ENCODE peak calls at places on chromosomes 11 and 22, in four cellular contexts. S is activated CD8-positive, alpha-beta T cell treated with anti-CD3 and anti-CD28 coated beads for 36 hours; D is sigmoid colon; T is fibroblast of lung. G is an unnamed sample.

GRCh38 chr11:17719940-17720795 is 797 bp downstream of the MYOD1 start:
- DNase-seq in S (no peak), D (no peak), T (no peak), G (peak)

GRCh38 chr11:92554662-92555061 is 330.0 kb downstream of the FAT3 start:
- DNase-seq in S (no peak), D (no peak), T (no peak), G (no peak)

GRCh38 chr22:24553597-24554315 is 1.2 kb downstream of the GUCD1 start:
- DNase-seq in S (no peak), D (peak), T (no peak), G (no peak)

GRCh38 chr11:93542753-93543246 is 391 bp downstream of the SMCO4 start:
- DNase-seq in S (no peak), D (peak), T (no peak), G (no peak)

GRCh38 chr11:113173023-113173594 is 141.3 kb upstream of the TTC12 start:
- DNase-seq in S (no peak), D (no peak), T (no peak), G (no peak)

GRCh38 chr22:30728829-30729228 is 34.2 kb downstream of the OSBP2 start:
- DNase-seq in S (no peak), D (no peak), T (no peak), G (no peak)

GRCh38 chr11:9260182-9261146 is 4.7 kb downstream of the DENND5A start:
- DNase-seq in S (peak), D (no peak), T (no peak), G (no peak)

GRCh38 chr11:64572143-64572542 is 18.9 kb upstream of the SLC22A12 start:
- DNase-seq in S (no peak), D (no peak), T (no peak), G (no peak)

GRCh38 chr11:20004856-20005255 is 155.4 kb downstream of the DBX1 start:
- DNase-seq in S (no peak), D (no peak), T (no peak), G (no peak)

GRCh38 chr11:62014158-62014476 is 46.7 kb upstream of the FTH1 start:
- DNase-seq in S (no peak), D (no peak), T (no peak), G (no peak)

GRCh38 chr11:62010935-62011528 is 43.6 kb upstream of the FTH1 start:
- DNase-seq in S (no peak), D (no peak), T (no peak), G (no peak)

GRCh38 chr11:62011881-62012280 is 44.4 kb upstream of the FTH1 start:
- DNase-seq in S (no peak), D (no peak), T (no peak), G (no peak)

GRCh38 chr11:62013266-62014157 is 46.1 kb upstream of the FTH1 start:
- DNase-seq in S (no peak), D (no peak), T (no peak), G (no peak)

GRCh38 chr11:62012451-62013265 is 45.2 kb upstream of the FTH1 start:
- DNase-seq in S (no peak), D (no peak), T (peak), G (no peak)
- TF ChIP-seq CTCF in S (no peak), D (no peak), T (no peak), G (no peak)

GRCh38 chr11:61707574-61707973 is 27.4 kb downstream of the DAGLA start:
- DNase-seq in S (no peak), D (no peak), T (no peak), G (no peak)

GRCh38 chr11:61709572-61709971 is 29.4 kb downstream of the DAGLA start:
- DNase-seq in S (no peak), D (no peak), T (no peak), G (no peak)

GRCh38 chr11:61711037-61711436 is 30.8 kb downstream of the DAGLA start:
- DNase-seq in S (no peak), D (no peak), T (no peak), G (no peak)

GRCh38 chr11:61711493-61711892 is 31.3 kb downstream of the DAGLA start:
- DNase-seq in S (no peak), D (no peak), T (no peak), G (no peak)

GRCh38 chr11:61709110-61709509 is 28.9 kb downstream of the DAGLA start:
- DNase-seq in S (no peak), D (no peak), T (no peak), G (no peak)
- TF ChIP-seq CTCF in S (no peak), D (no peak), T (no peak), G (no peak)

GRCh38 chr11:39724404-39724803 is 1735.0 kb downstream of the LRRC4C start:
- DNase-seq in S (no peak), D (no peak), T (no peak), G (no peak)
- TF ChIP-seq CTCF in S (no peak), D (no peak), T (no peak), G (no peak)

DNA sequence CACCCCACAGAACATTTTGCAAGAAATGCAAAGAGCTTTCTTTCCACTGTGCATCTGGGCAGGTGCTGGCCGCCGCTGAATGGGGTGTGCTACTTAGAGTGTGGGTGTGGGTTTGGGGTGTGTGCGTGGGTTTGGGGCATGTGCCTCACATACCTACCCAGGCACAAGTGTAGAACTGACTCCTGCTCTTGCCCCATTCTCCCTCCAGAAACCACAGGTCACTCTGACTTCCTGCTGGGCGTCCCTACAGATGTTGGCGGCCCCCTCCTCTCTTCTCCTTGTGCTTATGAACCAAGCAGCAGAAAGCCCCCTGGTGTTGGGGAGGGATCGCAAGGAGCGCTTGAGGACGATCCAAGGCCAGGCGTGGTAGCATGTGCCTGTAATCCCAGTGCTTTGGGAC is 63.9 kb downstream of the GRIK4 start:
- DNase-seq in S (no peak), D (no peak), T (no peak), G (no peak)
- TF ChIP-seq CTCF in S (no peak), D (no peak), T (no peak), G (no peak)

GRCh38 chr22:49630448-49630946 is 197.2 kb downstream of the BRD1 start:
- DNase-seq in S (no peak), D (no peak), T (no peak), G (no peak)

GRCh38 chr22:49629586-49630447 is 197.9 kb downstream of the BRD1 start:
- DNase-seq in S (no peak), D (no peak), T (no peak), G (no peak)

GRCh38 chr22:49633010-49633324 is 194.7 kb downstream of the BRD1 start:
- DNase-seq in S (no peak), D (no peak), T (no peak), G (no peak)

GRCh38 chr22:49634006-49634772 is 193.5 kb downstream of the BRD1 start:
- DNase-seq in S (no peak), D (no peak), T (no peak), G (no peak)

GRCh38 chr22:49632199-49633009 is 195.3 kb downstream of the BRD1 start:
- DNase-seq in S (peak), D (peak), T (peak), G (peak)
- TF ChIP-seq CTCF in S (peak), D (peak), T (peak), G (peak)

GRCh38 chr11:10758959-10759358 is 7.9 kb downstream of the CTR9 start:
- DNase-seq in S (no peak), D (no peak), T (no peak), G (no peak)
- TF ChIP-seq CTCF in S (no peak), D (no peak), T (no peak), G (no peak)